ENCODE peak calls at places on chromosome 6, in seven cellular contexts. D is psoas muscle, J is astrocyte, S is H9, K is esophagus muscularis mucosa, R is upper lobe of right lung, F is stomach. E is an unnamed sample.

GRCh38 chr6:42569102-42570028 is 5.5 kb downstream of the UBR2 start:
- DNase-seq in D (no peak), J (peak; percentile 97), K (no peak), F (no peak), R (no peak), S (no peak), E (no peak)

GRCh38 chr6:37357288-37357687 is 3.5 kb downstream of the RNF8 start:
- DNase-seq in J (no peak), K (no peak), D (no peak), F (no peak), S (no peak), R (no peak), E (no peak)

GRCh38 chr6:111361648-111362047 is 121.4 kb downstream of the REV3L start:
- DNase-seq in K (no peak), S (peak; percentile 48), R (no peak), J (no peak), D (no peak), F (no peak), E (no peak)

GRCh38 chr6:44630125-44631028 is 242.9 kb downstream of the CDC5L start:
- DNase-seq in D (no peak), R (no peak), J (peak; percentile 63), S (peak; percentile 88), K (no peak), F (peak; percentile 28), E (no peak)

GRCh38 chr6:39357998-39358686 is 35.6 kb upstream of the KCNK16 start:
- DNase-seq in D (no peak), R (no peak), J (peak; percentile 39), K (no peak), F (peak; percentile 67), S (peak; percentile 14), E (no peak)

GRCh38 chr6:124823240-124824105 is 138.8 kb upstream of the RNF217 start:
- DNase-seq in D (no peak), F (no peak), S (no peak), K (no peak), R (no peak), J (no peak), E (no peak)

GRCh38 chr6:25122001-25122400 is 157.2 kb upstream of the CARMIL1 start:
- DNase-seq in R (no peak), F (no peak), D (peak; percentile 59), J (peak; percentile 23), K (no peak), S (no peak), E (no peak)

GRCh38 chr6:143579703-143580102 is 68.2 kb upstream of the FUCA2 start:
- DNase-seq in K (no peak), S (no peak), F (no peak), D (peak; percentile 74), J (peak; percentile 93), R (no peak), E (no peak)

GRCh38 chr6:27026361-27026760 is 221.1 kb upstream of the PRSS16 start:
- DNase-seq in R (no peak), D (no peak), J (no peak), F (no peak), S (no peak), K (no peak), E (no peak)

GRCh38 chr6:138523347-138524210 is 24.3 kb upstream of the NHSL1 start:
- DNase-seq in K (no peak), D (no peak), F (no peak), J (no peak), R (no peak), S (no peak), E (no peak)

GRCh38 chr6:112243861-112244415 is 10.4 kb downstream of the LAMA4 start:
- DNase-seq in F (no peak), R (no peak), S (no peak), K (no peak), D (peak; percentile 52), J (no peak), E (no peak)

GRCh38 chr6:116328528-116328903 is 42.2 kb upstream of the DSE start:
- DNase-seq in D (no peak), F (no peak), J (peak; percentile 55), K (no peak), S (no peak), R (no peak), E (no peak)

GRCh38 chr6:76166874-76167273 is 94.4 kb upstream of the IMPG1 start:
- DNase-seq in F (no peak), K (no peak), D (no peak), R (no peak), S (no peak), J (no peak), E (no peak)
- H3K4me1 ChIP-seq in F (no peaks in the 10 kb centered on the region), K (no peaks in the 10 kb centered on the region), D (no peaks in the 10 kb centered on the region), R (no peaks in the 10 kb centered on the region), S (no peaks in the 10 kb centered on the region), J (no peaks in the 10 kb centered on the region), E (no peaks in the 10 kb centered on the region)

DNA sequence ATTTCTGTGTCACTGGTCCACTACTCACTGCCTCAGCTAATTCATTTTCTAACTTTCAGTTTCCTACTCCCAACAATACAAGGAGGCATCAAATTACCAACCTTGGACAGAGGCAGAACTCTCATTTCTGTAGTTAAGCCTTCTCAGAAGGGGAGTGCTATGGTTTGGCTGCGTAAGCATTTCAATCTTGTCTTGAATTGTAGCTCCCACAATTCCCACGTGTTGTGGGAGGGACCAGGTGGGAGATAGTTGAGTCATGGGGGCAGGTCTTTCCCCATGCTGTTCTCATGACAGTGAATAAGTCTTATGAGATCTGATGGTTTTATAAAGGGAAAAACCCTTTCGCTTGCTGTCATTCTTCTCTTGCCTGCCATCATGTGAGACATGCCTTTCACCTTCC is 22.9 kb downstream of the HLA-DRA start:
- DNase-seq in S (no peak), J (no peak), R (no peak), D (no peak), K (no peak), F (no peak), E (no peak)
- H3K9me3 ChIP-seq in S (no peaks in the 10 kb centered on the region), J (no peaks in the 10 kb centered on the region), R (no peaks in the 10 kb centered on the region), D (no peaks in the 10 kb centered on the region), K (no peaks in the 10 kb centered on the region), F (peaks cover 8% of the 10 kb centered on the region), E (peaks cover 5% of the 10 kb centered on the region)

GRCh38 chr6:30955367-30956042 is 14.7 kb downstream of the MUCL3 start:
- DNase-seq in S (peak; percentile 77), K (no peak), J (peak; percentile 16), D (peak; percentile 86), R (peak; percentile 91), F (peak; percentile 66), E (peak; percentile 63)
- H3K27me3 ChIP-seq in S (no peaks in the 10 kb centered on the region), K (no peaks in the 10 kb centered on the region), J (peaks cover 21% of the 10 kb centered on the region), D (peaks cover 48% of the 10 kb centered on the region), R (no peaks in the 10 kb centered on the region), F (no peaks in the 10 kb centered on the region), E (peaks cover 12% of the 10 kb centered on the region)

GRCh38 chr6:76867182-76867581 is 596.1 kb downstream of the HTR1B start:
- DNase-seq in S (no peak), F (no peak), J (no peak), D (no peak), R (no peak), K (no peak), E (no peak)

GRCh38 chr6:76856065-76856464 is 607.2 kb downstream of the HTR1B start:
- DNase-seq in R (no peak), D (no peak), J (no peak), S (no peak), F (no peak), K (no peak), E (no peak)

GRCh38 chr6:76862966-76863365 is 600.3 kb downstream of the HTR1B start:
- DNase-seq in R (no peak), S (no peak), D (no peak), J (no peak), K (no peak), F (no peak), E (no peak)

GRCh38 chr6:76866091-76866490 is 597.2 kb downstream of the HTR1B start:
- DNase-seq in D (no peak), K (no peak), R (no peak), S (no peak), J (no peak), F (no peak), E (no peak)

DNA sequence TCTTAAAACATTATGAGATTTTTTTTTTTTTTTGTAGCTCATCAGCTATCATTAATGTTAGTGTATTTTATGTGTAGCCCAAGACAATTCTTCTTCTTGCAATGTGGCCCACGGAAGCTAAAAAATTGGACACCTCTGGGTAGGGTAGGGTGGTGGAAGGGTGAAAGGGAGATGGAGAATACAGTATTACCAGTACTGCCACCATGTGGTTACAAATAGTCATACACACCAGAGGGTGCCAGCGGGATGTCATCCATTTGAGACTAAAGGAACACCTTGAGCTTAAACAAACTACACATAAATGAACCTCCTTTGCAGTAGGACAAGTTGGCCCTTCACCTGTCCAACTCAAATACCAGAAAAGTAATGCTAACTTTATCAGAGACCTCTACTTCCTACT is 601.9 kb downstream of the HTR1B start:
- DNase-seq in S (peak; percentile 49), F (peak; percentile 41), D (no peak), J (no peak), K (no peak), R (no peak), E (no peak)
- H3K4me1 ChIP-seq in S (no peaks in the 10 kb centered on the region), F (no peaks in the 10 kb centered on the region), D (no peaks in the 10 kb centered on the region), J (no peaks in the 10 kb centered on the region), K (no peaks in the 10 kb centered on the region), R (no peaks in the 10 kb centered on the region), E (no peaks in the 10 kb centered on the region)

GRCh38 chr6:79047072-79047471 is 31.0 kb downstream of the PHIP start:
- DNase-seq in F (no peak), J (no peak), D (no peak), K (no peak), R (no peak), S (no peak), E (no peak)
- H3K9me3 ChIP-seq in F (no peaks in the 10 kb centered on the region), J (no peaks in the 10 kb centered on the region), D (no peaks in the 10 kb centered on the region), K (no peaks in the 10 kb centered on the region), R (no peaks in the 10 kb centered on the region), S (no peaks in the 10 kb centered on the region), E (no peaks in the 10 kb centered on the region)

DNA sequence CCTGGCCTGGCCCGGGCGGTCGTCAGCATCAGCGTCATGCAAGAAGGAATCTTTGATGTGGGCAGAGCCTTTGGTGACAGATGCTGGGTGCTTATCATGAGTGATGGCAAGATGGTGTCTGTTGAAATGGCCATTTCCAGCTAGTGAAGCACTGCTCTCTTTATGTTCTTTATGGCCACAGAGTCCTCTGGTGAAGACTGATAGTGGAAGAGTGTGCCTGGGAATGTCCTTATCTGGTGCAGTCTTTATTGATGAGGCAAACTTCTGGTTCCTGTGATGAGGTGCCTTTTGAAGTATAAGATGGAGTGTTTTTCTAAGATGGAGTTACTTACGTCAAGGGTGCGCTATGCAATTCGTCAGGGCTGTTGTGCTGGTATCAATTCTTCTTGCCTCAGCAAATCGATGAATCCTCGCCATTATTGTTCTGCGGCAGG is 22.6 kb upstream of the CCR6 start:
- DNase-seq in F (no peak), D (no peak), S (no peak), J (no peak), R (no peak), K (no peak), E (no peak)
- H3K27me3 ChIP-seq in F (no peaks in the 10 kb centered on the region), D (no peaks in the 10 kb centered on the region), S (no peaks in the 10 kb centered on the region), J (no peaks in the 10 kb centered on the region), R (no peaks in the 10 kb centered on the region), K (no peaks in the 10 kb centered on the region), E (no peaks in the 10 kb centered on the region)

E was measured in CD4-positive, CD25-positive, alpha-beta regulatory T cell.